ENCODE peak calls at places on chromosomes 1 and 21, in eight cellular contexts. C, K, A, U, P, M, W and H are unnamed samples.

GRCh38 chr1:42046772-42047552 is 106.2 kb upstream of the GUCA2B start:
- DNase-seq in C (no peak), K (no peak), A (peak; percentile 12), U (peak; percentile 29), P (no peak), M (no peak), W (no peak), H (no peak)

GRCh38 chr1:51189421-51190073 is 46.5 kb upstream of the RNF11 start:
- DNase-seq in C (peak; percentile 20), K (no peak), A (peak; percentile 84), U (no peak), P (peak; percentile 59), M (peak; percentile 42), W (no peak), H (no peak)

GRCh38 chr1:243729956-243730355 is 120.1 kb downstream of the AKT3 start:
- DNase-seq in C (no peak), K (no peak), A (no peak), U (no peak), P (no peak), M (no peak), W (no peak), H (no peak)

GRCh38 chr1:204685236-204686006 is at the start of gene LRRN2:
- DNase-seq in C (no peak), K (no peak), A (no peak), U (peak; percentile 33), P (peak; percentile 34), M (no peak), W (peak; percentile 55), H (no peak)

GRCh38 chr1:227797144-227797543 is 18.3 kb upstream of the PRSS38 start:
- DNase-seq in C (no peak), K (peak; percentile 52), A (no peak), U (no peak), P (no peak), M (no peak), W (no peak), H (no peak)

GRCh38 chr1:153968400-153968799 is 698 bp downstream of the CREB3L4 start:
- DNase-seq in C (no peak), K (no peak), A (no peak), U (no peak), P (peak; percentile 31), M (no peak), W (no peak), H (no peak)

GRCh38 chr1:179298952-179299351 is 5.4 kb downstream of the SOAT1 start:
- DNase-seq in C (peak; percentile 29), K (no peak), A (no peak), U (no peak), P (no peak), M (no peak), W (no peak), H (no peak)

GRCh38 chr1:177439301-177439700 is 268.5 kb downstream of the BRINP2 start:
- DNase-seq in C (no peak), K (no peak), A (no peak), U (no peak), P (no peak), M (no peak), W (no peak), H (no peak)

GRCh38 chr1:243842978-243843490 is 7.0 kb downstream of the AKT3 start:
- DNase-seq in C (no peak), K (no peak), A (peak; percentile 83), U (no peak), P (no peak), M (peak; percentile 70), W (no peak), H (no peak)

GRCh38 chr1:83615379-83615778 is 383.6 kb downstream of the TTLL7 start:
- DNase-seq in C (no peak), K (no peak), A (no peak), U (no peak), P (no peak), M (no peak), W (no peak), H (no peak)

GRCh38 chr1:76677775-76678405 is 189.4 kb upstream of the ST6GALNAC5 start:
- DNase-seq in C (no peak), K (no peak), A (no peak), U (no peak), P (no peak), M (no peak), W (no peak), H (no peak)

GRCh38 chr1:204113900-204114299 is 37.9 kb downstream of the ETNK2 start:
- DNase-seq in C (no peak), K (no peak), A (no peak), U (no peak), P (no peak), M (no peak), W (no peak), H (no peak)

GRCh38 chr1:220741349-220741748 is 6.8 kb upstream of the MTARC2 start:
- DNase-seq in C (no peak), K (no peak), A (no peak), U (no peak), P (no peak), M (no peak), W (no peak), H (no peak)

GRCh38 chr1:41525891-41526587 is 41.6 kb upstream of the EDN2 start:
- DNase-seq in C (no peak), K (no peak), A (no peak), U (no peak), P (no peak), M (no peak), W (no peak), H (no peak)

GRCh38 chr21:30468912-30469812 is 11.0 kb downstream of the KRTAP19-1 start:
- DNase-seq in C (no peak), K (no peak), A (no peak), U (no peak), P (no peak), M (no peak), W (no peak), H (no peak)

GRCh38 chr21:30463713-30464112 is 16.5 kb downstream of the KRTAP19-1 start:
- DNase-seq in C (no peak), K (no peak), A (no peak), U (no peak), P (no peak), M (no peak), W (no peak), H (no peak)
- TF ChIP-seq CTCF in C (no peak), K (no peak), A (peak; percentile 15), U (no peak), P (peak; percentile 79), M (peak; percentile 48), W (peak; percentile 36), H (no peak)

GRCh38 chr1:26471498-26472329 is 526 bp upstream of the HMGN2 start:
- DNase-seq in C (peak; percentile 11), K (peak; percentile 83), A (peak; percentile 70), U (peak; percentile 65), P (peak; percentile 67), M (peak; percentile 64), W (peak; percentile 82), H (no peak)
- TF ChIP-seq CTCF in C (no peak), K (no peak), A (no peak), U (no peak), P (no peak), M (no peak), W (no peak), H (no peak)

DNA sequence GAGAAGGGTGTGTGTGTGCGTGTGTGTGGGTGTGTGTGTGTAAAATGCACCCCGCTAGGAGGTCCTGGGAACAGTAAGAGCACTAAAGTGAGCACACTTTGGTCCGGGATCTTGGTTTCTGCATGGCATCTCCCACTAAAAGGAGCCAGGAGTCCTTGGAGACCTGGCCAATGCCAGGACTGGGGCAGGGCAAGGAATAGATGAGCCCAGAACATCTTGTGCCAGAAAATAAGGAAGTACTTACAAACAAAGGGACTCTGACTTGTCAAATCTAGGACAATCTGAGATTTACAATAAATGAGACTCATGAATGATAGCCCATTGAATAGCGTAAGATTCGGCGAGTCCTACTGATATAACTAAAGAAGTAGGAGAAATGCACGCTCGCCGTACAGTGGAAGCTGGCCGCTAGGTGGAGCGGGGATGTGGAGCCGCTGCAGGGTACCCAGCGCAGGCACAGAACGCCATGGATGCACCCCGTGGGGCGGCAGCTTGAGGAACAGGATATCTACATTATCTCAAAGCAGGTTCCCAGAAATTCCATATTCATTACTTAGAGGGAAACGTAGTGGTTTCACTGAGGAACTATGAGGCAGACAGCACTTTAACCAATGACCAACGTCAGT is 7.1 kb downstream of the SLC37A1 start:
- DNase-seq in C (no peak), K (no peak), A (no peak), U (no peak), P (peak; percentile 49), M (no peak), W (peak; percentile 40), H (no peak)
- TF ChIP-seq CTCF in C (no peak), K (no peak), A (no peak), U (no peak), P (peak; percentile 46), M (no peak), W (no peak), H (no peak)

DNA sequence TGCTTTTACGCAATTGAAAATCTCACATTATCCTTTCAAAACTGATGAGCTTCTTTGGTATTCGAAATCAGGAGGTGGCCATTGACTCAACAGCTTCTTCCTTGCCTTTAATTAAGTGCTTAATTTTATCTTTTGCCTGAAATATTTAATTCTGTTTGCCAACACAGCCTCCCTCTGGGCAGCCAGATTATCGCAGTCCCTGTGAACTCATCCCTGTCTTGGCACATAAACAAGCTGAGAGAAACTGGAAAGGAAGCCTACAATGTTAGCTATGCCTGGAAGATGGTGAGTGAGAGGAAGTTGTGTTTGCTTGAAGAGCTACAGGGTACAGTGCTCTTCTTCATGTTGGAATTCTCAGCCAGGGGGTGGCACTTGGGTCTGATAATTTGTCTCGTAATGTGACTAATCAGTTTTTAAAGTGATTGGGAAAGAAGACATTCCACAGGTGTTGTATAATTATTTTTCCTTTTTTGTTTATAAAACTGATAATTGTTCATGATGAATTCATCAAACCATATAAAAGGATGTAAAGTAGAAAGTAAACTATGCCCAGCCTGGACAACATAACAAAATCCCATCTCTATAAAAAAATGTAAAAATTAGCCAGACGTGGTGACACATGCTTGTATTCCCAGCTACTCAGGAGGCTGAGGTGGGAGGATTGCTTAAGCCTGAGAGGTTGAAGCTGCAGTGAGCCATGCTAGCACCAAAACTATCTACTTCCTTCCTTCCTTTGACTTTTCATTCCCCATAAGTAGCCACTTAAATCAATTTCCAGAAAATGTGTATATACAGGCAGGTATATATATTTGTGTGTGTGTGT is 90.1 kb upstream of the RAVER2 start:
- DNase-seq in C (no peak), K (no peak), A (peak; percentile 50), U (no peak), P (no peak), M (no peak), W (no peak), H (no peak)
- TF ChIP-seq CTCF in C (no peak), K (no peak), A (peak; percentile 40), U (no peak), P (no peak), M (no peak), W (no peak), H (no peak)

DNA sequence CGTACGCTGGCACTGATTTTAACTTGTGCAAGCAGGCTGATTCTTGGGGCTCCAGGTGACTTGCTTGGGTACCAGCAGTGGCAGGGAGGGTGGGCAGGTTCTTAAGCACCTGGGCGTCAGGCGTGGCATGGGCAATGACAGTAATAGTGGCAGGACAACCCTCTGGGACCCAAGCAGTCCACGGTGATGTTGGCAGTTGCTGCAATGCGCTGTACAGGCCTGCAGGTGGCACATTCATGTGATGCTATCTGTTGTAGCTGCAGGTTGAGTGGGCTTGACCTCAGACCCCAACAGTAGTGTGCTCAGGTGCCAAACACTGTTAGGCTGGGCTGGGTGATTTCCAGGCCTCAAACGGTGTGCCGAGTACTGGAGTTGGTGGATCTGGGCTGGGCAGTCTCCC is 10.2 kb upstream of the OR10J4 start:
- DNase-seq in C (no peak), K (no peak), A (no peak), U (no peak), P (peak; percentile 19), M (no peak), W (no peak), H (no peak)
- TF ChIP-seq CTCF in C (no peak), K (no peak), A (peak; percentile 23), U (no peak), P (peak; percentile 53), M (peak; percentile 38), W (no peak), H (no peak)

GRCh38 chr1:246271516-246271915 is 235.6 kb downstream of the SMYD3 start:
- DNase-seq in C (no peak), K (no peak), A (no peak), U (no peak), P (no peak), M (no peak), W (no peak), H (no peak)
- TF ChIP-seq CTCF in C (no peak), K (no peak), A (no peak), U (no peak), P (no peak), M (no peak), W (no peak), H (no peak)